ENCODE peak calls at places on chromosomes 2 and 18, in six cellular contexts. H is tibial artery, Y is colonic mucosa, I is mesendoderm, X is left lung, V is Peyer's patch. P is an unnamed sample. For H3K4me1, the result is how much of the 10 kb centered on the place peaks cover.

GRCh38 chr2:236250286-236250685 is 13.9 kb downstream of the ASB18 start:
- DNase-seq in H (no peak), X (no peak), I (no peak), V (no peak), Y (no peak), P (no peak)

GRCh38 chr2:47360937-47361336 is 42.0 kb upstream of the MSH2 start:
- DNase-seq in Y (peak), X (no peak), I (no peak), V (no peak), H (no peak), P (peak)

GRCh38 chr18:57150828-57151227 is 3.9 kb downstream of the BOD1L2 start:
- DNase-seq in I (peak), X (no peak), H (no peak), Y (no peak), V (no peak), P (peak)

GRCh38 chr2:144364988-144365738 is 154.8 kb downstream of the ZEB2 start:
- DNase-seq in X (no peak), V (no peak), I (peak), H (no peak), Y (no peak), P (no peak)

GRCh38 chr2:161165266-161165665 is 5.0 kb downstream of the TANK start:
- DNase-seq in Y (no peak), X (no peak), I (no peak), V (no peak), H (no peak), P (no peak)

GRCh38 chr2:47173986-47174730 is 19.1 kb upstream of the STPG4 start:
- DNase-seq in H (no peak), Y (no peak), V (no peak), X (no peak), I (no peak), P (peak)

GRCh38 chr18:41703744-41704530 is 251.1 kb upstream of the PIK3C3 start:
- DNase-seq in Y (no peak), I (peak), V (no peak), H (no peak), X (no peak), P (no peak)

GRCh38 chr2:148992448-148992847 is 46.1 kb upstream of the LYPD6B start:
- DNase-seq in V (no peak), Y (no peak), H (no peak), I (no peak), X (no peak), P (no peak)

GRCh38 chr2:36512705-36513104 is 85.3 kb downstream of the FEZ2 start:
- DNase-seq in H (no peak), V (no peak), I (no peak), Y (no peak), X (no peak), P (no peak)

GRCh38 chr2:11750917-11751316 is 4.5 kb downstream of the LPIN1 start:
- DNase-seq in X (no peak), H (no peak), V (no peak), Y (no peak), I (no peak), P (peak)

GRCh38 chr2:112927745-112928144 is 16.8 kb downstream of the IL37 start:
- DNase-seq in H (no peak), X (no peak), Y (no peak), I (no peak), V (no peak), P (no peak)

GRCh38 chr2:150791567-150791966 is 304.1 kb upstream of the RND3 start:
- DNase-seq in X (no peak), H (no peak), I (no peak), V (no peak), Y (no peak), P (no peak)

GRCh38 chr2:154813636-154814035 is 115.1 kb downstream of the KCNJ3 start:
- DNase-seq in V (no peak), I (no peak), H (no peak), Y (no peak), X (no peak), P (peak)

GRCh38 chr18:23225518-23225917 is 90.2 kb downstream of the CABLES1 start:
- DNase-seq in I (no peak), X (no peak), Y (no peak), V (no peak), H (no peak), P (no peak)

GRCh38 chr2:206083602-206084467 is 2.1 kb downstream of the INO80D start:
- DNase-seq in H (no peak), V (peak), I (peak), X (no peak), Y (peak), P (peak)

GRCh38 chr2:241310917-241311566 is 4.4 kb downstream of the HDLBP start:
- DNase-seq in Y (no peak), V (no peak), X (no peak), H (no peak), I (no peak), P (no peak)

GRCh38 chr2:220811952-220812570 is 760.0 kb downstream of the EPHA4 start:
- DNase-seq in Y (no peak), H (no peak), V (no peak), I (no peak), X (no peak), P (no peak)

GRCh38 chr2:184154438-184154837 is 443.9 kb upstream of the ZNF804A start:
- DNase-seq in I (peak), V (no peak), H (no peak), X (no peak), Y (no peak), P (no peak)

GRCh38 chr2:120738786-120739771 is 3.4 kb downstream of the GLI2 start:
- DNase-seq in X (no peak), Y (peak), V (no peak), I (peak), H (peak), P (no peak)
- H3K4me1 ChIP-seq in X (under half), Y (under half), V (under half), I (under half), H (under half), P (under half)

DNA sequence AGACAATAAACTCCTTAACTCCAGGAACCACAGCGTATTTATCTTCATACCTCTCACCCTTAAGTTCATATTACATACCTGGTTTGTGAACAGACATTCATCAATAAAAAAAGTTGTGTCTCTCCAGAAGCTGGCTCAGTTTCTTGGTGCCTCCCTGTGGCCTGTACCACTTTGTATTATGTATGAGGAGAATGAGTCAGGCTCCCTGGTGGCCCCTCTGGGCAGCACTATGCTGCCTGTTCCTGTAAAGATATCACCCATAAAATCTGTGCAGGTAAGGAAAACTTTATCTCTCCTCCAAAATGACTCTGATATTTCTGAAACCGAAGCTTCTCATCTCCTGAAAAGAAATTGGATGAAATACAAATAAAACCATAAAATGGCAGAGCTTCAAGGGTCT is 198.4 kb upstream of the NT5C1B start:
- DNase-seq in Y (no peak), I (peak), H (no peak), X (no peak), V (no peak), P (no peak)
- H3K4me3 ChIP-seq in Y (no peak), I (no peak), H (no peak), X (no peak), V (no peak), P (no peak)

DNA sequence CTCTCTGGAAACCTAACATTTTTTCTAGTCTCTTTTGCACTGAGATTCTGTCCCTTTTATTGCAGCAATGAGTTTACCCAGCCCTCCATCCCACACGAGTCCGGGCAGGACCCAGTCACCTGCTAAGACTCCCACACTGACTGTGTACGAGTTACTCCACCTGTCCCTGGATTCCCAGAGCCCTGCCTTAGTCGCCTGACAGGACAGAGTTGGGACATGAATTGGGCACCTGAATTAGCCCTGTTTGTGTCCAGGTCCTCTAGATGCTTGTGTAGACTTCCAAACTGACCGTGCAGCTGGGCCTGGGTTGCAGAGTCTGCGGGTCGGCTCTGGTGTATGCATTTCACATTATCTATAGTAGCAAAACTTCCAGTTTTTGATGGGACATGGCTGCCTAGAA is 238.7 kb downstream of the VAPA start:
- DNase-seq in Y (peak), X (no peak), V (no peak), H (no peak), I (no peak), P (no peak)
- H3K4me1 ChIP-seq in Y (under half), X (under half), V (under half), H (under half), I (under half), P (under half)

GRCh38 chr2:73897240-73897583 is 4.4 kb downstream of the ACTG2 start:
- DNase-seq in H (peak), I (no peak), Y (no peak), X (no peak), V (no peak), P (no peak)

GRCh38 chr2:73899801-73900336 is 7.1 kb downstream of the ACTG2 start:
- DNase-seq in X (no peak), Y (no peak), I (no peak), V (no peak), H (peak), P (no peak)

GRCh38 chr2:73896362-73897239 is 3.8 kb downstream of the ACTG2 start:
- DNase-seq in I (no peak), V (no peak), X (peak), Y (no peak), H (no peak), P (peak)

GRCh38 chr2:73895473-73895872 is 2.7 kb downstream of the ACTG2 start:
- DNase-seq in X (no peak), I (no peak), Y (no peak), V (no peak), H (no peak), P (no peak)

DNA sequence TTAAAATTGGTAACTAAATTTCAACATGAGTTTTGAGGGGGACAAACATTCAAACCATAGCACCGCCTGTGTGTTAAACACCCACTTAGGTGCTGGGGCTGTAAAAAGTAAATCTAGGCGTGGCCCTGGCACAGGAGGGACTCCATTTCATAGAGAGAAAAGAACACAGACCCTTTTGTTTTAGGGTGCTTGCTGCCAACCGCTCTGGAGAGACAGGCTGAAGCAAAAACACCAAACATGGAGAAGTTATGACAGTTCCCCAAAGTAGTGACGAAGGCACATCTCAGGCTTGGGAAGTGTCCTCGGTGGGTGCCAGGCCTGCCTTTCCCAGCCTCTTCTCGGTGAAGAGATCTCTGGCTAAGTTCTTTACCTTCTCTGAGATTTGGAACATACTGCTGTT is 5.1 kb downstream of the ACTG2 start:
- DNase-seq in I (no peak), Y (no peak), H (peak), X (no peak), V (no peak), P (no peak)
- H3K4me3 ChIP-seq in I (no peak), Y (no peak), H (peak), X (no peak), V (peak), P (no peak)

P was measured in small intestine.